ENCODE peak calls at places on chromosome 4, in ten cellular contexts. F is NB4, Y is K562, M is GM12891, K is H54, W is body of pancreas, P is tibial nerve, H is heart left ventricle, V is prostate gland, G is Peyer's patch. Q is an unnamed sample.
A peak's percentile ranks its signal among the peaks of the same experiment; 100 is the strongest.

GRCh38 chr4:128162434-128162833 is 101.3 kb downstream of the LARP1B start:
- DNase-seq in H (no peak), G (no peak), K (no peak), Y (no peak), W (no peak), F (no peak), P (no peak), V (no peak), M (no peak), Q (no peak)

GRCh38 chr4:32485976-32486375 is 1765.8 kb downstream of the PCDH7 start:
- DNase-seq in M (no peak), W (no peak), F (no peak), K (no peak), P (no peak), G (no peak), H (no peak), Y (no peak), V (no peak), Q (no peak)

GRCh38 chr4:83660578-83660977 is 124.7 kb downstream of the GPAT3 start:
- DNase-seq in P (no peak), M (no peak), K (no peak), H (no peak), F (no peak), G (no peak), V (no peak), Y (no peak), W (no peak), Q (no peak)

GRCh38 chr4:48945981-48946380 is 39.4 kb upstream of the OCIAD2 start:
- DNase-seq in W (no peak), F (no peak), G (no peak), M (no peak), H (no peak), V (no peak), K (no peak), P (no peak), Y (no peak), Q (no peak)

GRCh38 chr4:70061980-70062379 is 11.7 kb downstream of the HTN1 start:
- DNase-seq in G (no peak), M (no peak), F (no peak), H (no peak), V (no peak), P (no peak), Y (no peak), W (no peak), K (no peak), Q (no peak)

GRCh38 chr4:2368779-2369437 is 49.5 kb downstream of the ZFYVE28 start:
- DNase-seq in V (no peak), K (no peak), H (peak; percentile 16), F (no peak), Y (no peak), W (no peak), M (no peak), P (no peak), G (peak; percentile 2), Q (peak; percentile 44)

GRCh38 chr4:143025111-143025704 is 159.5 kb upstream of the USP38 start:
- DNase-seq in G (no peak), Y (no peak), K (peak; percentile 7), H (no peak), M (no peak), W (peak; percentile 22), V (no peak), P (peak; percentile 45), F (peak; percentile 58), Q (no peak)

GRCh38 chr4:139858436-139859225 is 193.0 kb downstream of the MGST2 start:
- DNase-seq in G (no peak), K (no peak), Y (no peak), F (no peak), W (no peak), V (no peak), H (no peak), M (peak; percentile 17), P (no peak), Q (no peak)

DNA sequence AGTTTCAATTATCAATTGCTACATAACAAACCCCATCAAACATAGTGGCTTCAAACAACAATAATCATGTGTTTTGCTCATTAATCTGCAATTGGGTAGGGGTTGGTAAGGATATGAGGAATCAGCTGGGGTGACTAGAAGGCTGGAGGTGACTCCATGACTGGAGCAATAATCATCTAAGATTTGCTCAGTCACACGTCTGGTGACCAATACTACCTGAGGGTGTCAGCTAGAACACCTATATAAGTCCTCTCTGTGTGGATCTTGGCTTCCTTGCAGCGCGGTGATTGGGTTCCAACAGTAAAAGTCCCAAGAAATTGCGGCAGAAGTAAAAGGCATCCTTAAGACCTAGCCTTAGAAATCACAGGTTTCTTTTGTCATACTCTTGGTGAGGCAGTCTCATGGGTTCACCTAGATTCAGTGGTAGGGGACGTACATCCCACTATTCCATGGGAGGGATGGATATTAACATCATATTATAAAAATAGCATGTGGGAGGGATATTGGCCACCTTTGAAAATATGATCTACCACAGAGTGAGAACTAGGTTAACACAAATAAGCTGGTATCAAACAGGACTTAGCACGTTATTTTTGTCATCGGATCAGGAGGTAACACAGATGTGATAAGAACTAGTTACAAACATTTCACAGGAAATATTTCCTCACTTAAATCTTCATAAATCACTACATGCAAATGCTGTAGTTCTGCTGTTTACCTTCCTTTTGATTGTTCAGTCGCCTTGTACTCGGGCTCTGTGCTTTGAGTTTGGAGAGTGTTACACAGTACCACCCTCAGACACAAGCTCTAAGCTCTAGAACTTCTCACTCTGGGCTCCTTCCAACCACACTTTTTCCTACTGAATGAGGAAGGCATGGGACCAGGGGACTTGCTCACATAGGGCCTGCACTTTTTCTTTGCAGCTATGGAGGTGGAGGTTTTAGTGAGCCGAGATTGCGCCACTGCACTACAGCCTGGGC is 78.3 kb downstream of the LARP7 start:
- DNase-seq in Y (no peak), P (no peak), V (no peak), F (no peak), G (no peak), M (no peak), K (no peak), W (no peak), H (no peak), Q (no peak)
- TF ChIP-seq POLR2A in Y (no peak), P (no peak), V (no peak), F (no peak), G (no peak), M (no peak), K (no peak), W (no peak), H (no peak), Q (no peak)

GRCh38 chr4:110394871-110395270 is 81.1 kb upstream of the ENPEP start:
- DNase-seq in W (no peak), P (no peak), M (no peak), K (no peak), F (no peak), G (no peak), Y (no peak), V (no peak), H (no peak), Q (no peak)

GRCh38 chr4:110395416-110395815 is 80.5 kb upstream of the ENPEP start:
- DNase-seq in K (no peak), W (no peak), P (no peak), V (no peak), G (no peak), H (no peak), M (no peak), Y (no peak), F (no peak), Q (no peak)

GRCh38 chr4:110400071-110400470 is 75.9 kb upstream of the ENPEP start:
- DNase-seq in M (no peak), G (no peak), W (no peak), Y (no peak), K (no peak), H (no peak), P (no peak), V (no peak), F (no peak), Q (no peak)

DNA sequence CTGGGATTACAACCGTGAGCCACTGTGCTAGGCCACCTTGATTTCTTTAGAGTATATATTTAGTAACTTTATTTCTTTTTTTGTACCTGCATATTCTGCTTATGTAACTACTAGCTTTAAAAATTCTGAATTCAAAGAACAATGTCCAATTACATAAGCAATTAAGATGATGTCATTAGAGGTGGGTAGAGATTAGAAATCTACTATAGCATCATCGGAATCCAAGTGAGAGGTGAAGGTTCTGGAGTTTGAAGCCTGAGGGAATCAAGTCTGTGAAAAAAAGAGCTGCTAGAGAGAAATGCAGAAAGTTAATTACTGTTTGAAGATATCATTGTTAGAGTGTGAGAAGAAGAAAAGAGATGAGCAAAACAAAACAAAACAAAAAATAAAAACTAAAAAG is 79.0 kb upstream of the ENPEP start:
- DNase-seq in K (no peak), V (no peak), F (no peak), G (no peak), M (no peak), W (no peak), P (no peak), H (no peak), Y (no peak), Q (no peak)
- TF ChIP-seq POLR2A in K (no peak), V (no peak), F (no peak), G (no peak), M (no peak), W (no peak), P (no peak), H (no peak), Y (no peak), Q (no peak)

DNA sequence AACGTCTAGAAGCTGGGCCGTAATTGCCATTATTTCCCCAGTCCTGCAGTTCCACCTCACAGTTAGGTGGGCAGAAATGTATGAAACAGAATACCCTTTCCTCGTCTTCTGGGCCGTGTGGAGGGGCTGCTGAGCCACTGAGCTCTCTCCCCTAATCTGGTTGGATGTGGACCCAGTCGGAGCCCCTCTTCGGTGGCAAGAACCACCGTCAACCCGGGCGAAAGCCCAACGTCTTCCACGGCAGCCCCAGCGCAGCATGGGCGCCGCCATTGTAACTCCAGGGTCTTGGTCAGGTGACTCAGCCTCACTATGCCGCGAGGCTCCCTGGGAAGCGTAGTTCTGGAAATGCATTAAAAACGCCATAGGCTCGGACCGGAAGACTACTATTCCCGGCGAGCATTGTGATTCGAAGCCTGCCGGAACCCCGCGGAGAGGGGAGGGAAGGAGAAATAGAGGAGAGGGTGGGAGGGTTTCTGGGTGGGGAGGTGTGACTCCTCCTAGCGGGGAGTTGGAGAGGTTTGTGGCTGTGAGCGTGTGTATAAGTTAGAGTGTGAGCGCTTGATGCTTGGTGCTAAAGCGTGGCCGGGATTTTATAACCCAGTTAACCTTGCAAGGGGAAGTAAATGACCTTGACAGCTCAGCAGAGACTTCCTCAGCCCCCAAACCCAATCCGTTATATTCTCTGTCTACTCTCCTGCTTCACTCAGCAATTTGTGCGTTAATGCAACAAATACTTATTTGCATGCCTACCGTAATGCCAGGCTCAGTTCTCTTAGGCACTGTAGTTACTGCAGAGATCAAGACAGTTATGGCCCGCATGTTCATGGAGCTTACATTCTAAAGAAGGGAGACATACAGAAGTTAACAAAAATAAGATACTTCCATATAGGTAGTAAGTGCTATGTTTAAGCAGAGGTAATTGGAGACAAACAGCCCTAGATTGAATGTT is at the start of gene GATB:
- DNase-seq in Y (peak; percentile 94), G (peak; percentile 90), K (peak; percentile 42), H (peak; percentile 95), V (peak; percentile 96), P (peak; percentile 91), F (peak; percentile 96), W (peak; percentile 96), M (peak; percentile 76), Q (peak; percentile 96)
- TF ChIP-seq POLR2A in Y (peak; percentile 88), G (peak; percentile 40), K (peak; percentile 38), H (peak; percentile 52), V (peak; percentile 41), P (peak; percentile 52), F (peak; percentile 40), W (peak; percentile 41), M (peak; percentile 68), Q (no peak)

GRCh38 chr4:88457307-88458090 is 580 bp downstream of the HERC5 start:
- DNase-seq in P (peak; percentile 11), V (peak; percentile 25), W (peak; percentile 68), H (peak; percentile 45), M (peak; percentile 35), F (peak; percentile 68), Y (no peak), G (no peak), K (peak; percentile 30), Q (peak; percentile 92)

GRCh38 chr4:88452941-88453340 is 4.0 kb upstream of the HERC5 start:
- DNase-seq in Y (peak; percentile 15), H (no peak), K (no peak), M (no peak), P (no peak), G (no peak), V (no peak), F (no peak), W (no peak), Q (no peak)

GRCh38 chr4:88451205-88451604 is 5.7 kb upstream of the HERC5 start:
- DNase-seq in P (no peak), F (no peak), W (no peak), K (no peak), H (no peak), V (no peak), G (no peak), M (no peak), Y (no peak), Q (no peak)

GRCh38 chr4:88458091-88458740 is 1.3 kb downstream of the HERC5 start:
- DNase-seq in V (no peak), H (no peak), K (no peak), Y (no peak), W (no peak), M (no peak), P (no peak), F (peak; percentile 63), G (no peak), Q (no peak)

DNA sequence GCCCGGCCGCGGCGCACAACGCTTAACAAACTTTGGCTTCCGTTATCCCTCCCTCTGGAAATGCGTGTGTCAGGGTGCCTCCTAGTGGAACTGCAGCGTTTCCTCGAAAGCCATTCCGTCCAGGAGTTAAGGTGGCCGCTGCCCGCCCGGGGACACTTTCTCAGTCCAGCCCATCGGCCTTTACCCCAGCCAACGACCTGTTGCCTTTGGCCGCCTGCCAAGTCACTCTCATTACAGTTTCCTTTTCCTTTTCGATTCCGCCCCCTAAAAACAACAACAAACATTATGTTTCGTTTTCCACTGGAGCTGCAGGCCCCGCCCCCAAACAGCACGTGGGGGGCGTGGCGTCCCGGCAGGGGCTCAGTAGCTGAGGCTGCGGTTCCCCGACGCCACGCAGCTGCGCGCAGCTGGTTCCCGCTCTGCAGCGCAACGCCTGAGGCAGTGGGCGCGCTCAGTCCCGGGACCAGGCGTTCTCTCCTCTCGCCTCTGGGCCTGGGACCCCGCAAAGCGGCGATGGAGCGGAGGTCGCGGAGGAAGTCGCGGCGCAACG is at the start of gene HERC5:
- DNase-seq in K (peak; percentile 72), H (peak; percentile 95), F (peak; percentile 92), Y (peak; percentile 29), W (peak; percentile 93), M (peak; percentile 86), P (peak; percentile 85), G (peak; percentile 94), V (peak; percentile 79), Q (peak; percentile 97)
- TF ChIP-seq POLR2A in K (no peak), H (no peak), F (peak; percentile 34), Y (no peak), W (peak; percentile 57), M (peak; percentile 36), P (peak; percentile 82), G (no peak), V (peak; percentile 63), Q (no peak)